ENCODE peak calls at places on chromosomes 13 and 19, in eight cellular contexts. I is PC-9, O is fibroblast of pulmonary artery, L is astrocyte of the spinal cord, B is dorsolateral prefrontal cortex, W is GM23338, U is cardiac fibroblast, V is esophagus squamous epithelium. A is an unnamed sample.

GRCh38 chr19:16897572-16898056 is 8.8 kb downstream of the F2RL3 start:
- DNase-seq in L (no peak), V (no peak), W (no peak), U (peak; percentile 26), O (no peak), B (peak; percentile 17), I (no peak), A (peak; percentile 32)

GRCh38 chr19:7307590-7308218 is 13.5 kb upstream of the INSR start:
- DNase-seq in L (no peak), B (no peak), O (no peak), I (no peak), V (no peak), W (no peak), U (no peak), A (no peak)

GRCh38 chr19:6333439-6333838 is at the start of gene ACER1:
- DNase-seq in U (no peak), B (no peak), I (peak; percentile 36), L (no peak), O (no peak), V (no peak), W (peak; percentile 20), A (peak; percentile 43)

GRCh38 chr13:50788551-50788950 is 54.9 kb downstream of the DLEU7 start:
- DNase-seq in U (no peak), W (no peak), O (no peak), V (no peak), L (no peak), B (no peak), I (no peak), A (no peak)

GRCh38 chr19:48230555-48231129 is 25.1 kb downstream of the CARD8 start:
- DNase-seq in O (no peak), L (no peak), U (no peak), W (no peak), V (no peak), B (no peak), I (no peak), A (no peak)

GRCh38 chr13:98285852-98286594 is 109.0 kb upstream of the RNF113B start:
- DNase-seq in L (no peak), U (no peak), O (no peak), I (no peak), W (no peak), B (no peak), V (no peak), A (no peak)

GRCh38 chr19:46821512-46822359 is 28.9 kb downstream of the AP2S1 start:
- DNase-seq in V (no peak), W (no peak), U (no peak), L (no peak), B (no peak), I (no peak), O (no peak), A (no peak)

GRCh38 chr13:46182491-46182877 is 507 bp upstream of the LCP1 start:
- DNase-seq in I (peak; percentile 54), U (no peak), W (no peak), V (no peak), B (no peak), L (no peak), O (no peak), A (peak; percentile 13)

GRCh38 chr13:100827489-100828000 is 152.9 kb upstream of the TMTC4 start:
- DNase-seq in U (no peak), B (no peak), O (no peak), I (no peak), V (no peak), W (no peak), L (no peak), A (no peak)

GRCh38 chr13:44350775-44351504 is 22.7 kb upstream of the SERP2 start:
- DNase-seq in W (peak; percentile 11), U (no peak), V (no peak), B (no peak), L (no peak), O (no peak), I (no peak), A (no peak)

GRCh38 chr13:21240586-21240985 is 64.1 kb downstream of the MRPL57 start:
- DNase-seq in O (peak; percentile 51), I (no peak), U (peak; percentile 49), L (peak; percentile 28), V (no peak), B (no peak), W (no peak), A (no peak)

GRCh38 chr19:32692727-32693061 is 1.1 kb downstream of the NUDT19 start:
- DNase-seq in W (no peak), B (no peak), L (no peak), O (no peak), U (no peak), I (no peak), V (no peak), A (no peak)

GRCh38 chr19:10316229-10317044 is 622 bp upstream of the FDX2 start:
- DNase-seq in O (no peak), W (no peak), I (no peak), L (no peak), B (no peak), U (no peak), V (no peak), A (no peak)

GRCh38 chr13:36998624-36999041 is 507 bp downstream of the ALG5 start:
- DNase-seq in O (no peak), W (peak; percentile 47), L (no peak), V (no peak), U (no peak), B (peak; percentile 10), I (no peak), A (peak; percentile 3)

GRCh38 chr13:48412100-48412556 is 785 bp downstream of the LPAR6 start:
- DNase-seq in L (peak; percentile 55), V (no peak), I (no peak), U (no peak), W (peak; percentile 22), B (no peak), O (no peak), A (peak; percentile 4)

DNA sequence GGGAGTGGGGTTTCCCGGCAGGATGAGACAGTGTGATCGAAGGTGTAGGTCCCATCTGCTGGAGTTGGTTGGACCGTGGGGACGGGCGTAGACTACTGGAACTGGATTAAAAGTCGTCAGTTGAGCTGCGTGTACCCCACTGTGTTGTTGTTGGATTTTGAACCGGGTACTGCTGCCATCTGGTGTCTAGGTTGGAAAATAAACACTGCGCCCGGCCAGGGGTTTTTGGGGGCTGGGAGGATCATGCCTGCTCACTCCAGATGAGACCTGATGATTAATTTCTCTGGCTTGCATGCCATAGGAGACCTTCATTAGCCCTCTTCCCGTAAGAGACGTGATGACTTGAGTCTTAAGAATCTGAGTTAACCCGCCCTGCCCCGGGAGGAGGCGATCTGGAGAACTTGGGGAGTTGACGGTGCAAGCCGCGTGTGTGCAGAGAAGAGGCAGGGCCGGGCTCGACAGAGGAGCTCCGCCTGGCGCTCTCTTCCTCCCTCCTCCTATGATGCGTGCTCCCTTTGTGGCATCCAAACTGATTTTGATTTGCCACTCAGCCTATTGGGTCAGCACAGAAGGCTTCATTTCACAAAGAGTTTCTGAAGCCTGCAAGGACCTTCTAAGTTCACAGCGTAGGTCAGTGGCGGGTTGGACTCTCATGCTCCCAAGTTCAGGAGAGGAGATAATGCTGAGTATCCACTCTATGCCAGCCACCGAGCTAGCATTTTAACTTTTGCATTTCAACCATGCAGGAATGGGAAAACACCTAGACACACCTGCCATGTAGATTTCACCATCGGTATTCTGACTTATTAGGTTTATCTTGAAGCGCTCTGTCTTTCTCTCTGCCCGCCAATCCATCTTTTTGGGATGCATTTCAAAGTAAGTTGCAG is 2.7 kb downstream of the UHRF1 start:
- DNase-seq in U (peak; percentile 99), O (peak; percentile 98), W (peak; percentile 77), L (peak; percentile 99), I (peak; percentile 97), B (peak; percentile 66), V (no peak), A (peak; percentile 77)
- TF ChIP-seq CTCF in U (peak; percentile 53), O (peak; percentile 66), W (peak; percentile 75), L (peak; percentile 65), I (peak; percentile 70), B (peak; percentile 67), V (peak; percentile 69), A (peak; percentile 41)

DNA sequence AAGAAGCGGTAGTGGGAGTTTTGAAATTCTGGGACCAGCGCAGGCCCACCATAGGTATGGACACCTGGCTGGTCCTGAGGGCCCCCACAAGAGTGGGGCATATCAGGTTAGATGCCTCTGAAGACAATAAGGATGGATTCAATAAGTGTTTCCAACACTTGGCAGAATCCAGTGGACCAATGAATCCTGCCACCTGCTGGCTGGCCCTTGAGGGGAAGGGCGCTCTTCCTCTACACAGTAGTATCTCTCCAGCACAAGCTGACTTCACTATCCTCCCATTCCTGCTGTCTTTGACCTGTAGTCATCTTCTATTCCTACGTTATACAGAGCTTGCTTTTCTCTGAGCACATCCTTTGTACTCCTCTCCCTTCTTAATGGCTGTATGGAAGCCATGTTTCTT is 199.7 kb upstream of the TSHZ3 start:
- DNase-seq in U (peak; percentile 61), I (no peak), W (peak; percentile 50), V (no peak), B (no peak), O (peak; percentile 62), L (peak; percentile 19), A (no peak)
- TF ChIP-seq CTCF in U (peak; percentile 78), I (peak; percentile 33), W (peak; percentile 75), V (no peak), B (peak; percentile 30), O (peak; percentile 76), L (peak; percentile 56), A (no peak)

GRCh38 chr19:1824252-1824622 is 12.2 kb upstream of the ATP8B3 start:
- DNase-seq in W (no peak), B (no peak), O (no peak), V (no peak), I (no peak), L (no peak), U (no peak), A (no peak)

GRCh38 chr19:1823539-1824251 is 11.6 kb upstream of the ATP8B3 start:
- DNase-seq in W (no peak), I (no peak), V (no peak), B (no peak), L (no peak), U (no peak), O (no peak), A (no peak)

GRCh38 chr19:1826557-1827521 is 14.8 kb upstream of the ATP8B3 start:
- DNase-seq in U (no peak), L (no peak), I (no peak), W (peak; percentile 69), B (no peak), O (peak; percentile 13), V (no peak), A (no peak)

GRCh38 chr19:1827566-1828278 is 15.6 kb upstream of the ATP8B3 start:
- DNase-seq in W (no peak), O (no peak), L (no peak), B (no peak), U (no peak), V (no peak), I (no peak), A (no peak)

GRCh38 chr19:1825909-1826556 is 14.0 kb upstream of the ATP8B3 start:
- DNase-seq in L (peak; percentile 50), U (peak; percentile 74), B (peak; percentile 73), W (peak; percentile 92), O (peak; percentile 71), I (no peak), V (no peak), A (peak; percentile 75)
- TF ChIP-seq CTCF in L (peak; percentile 97), U (peak; percentile 91), B (peak; percentile 88), W (peak; percentile 96), O (peak; percentile 73), I (peak; percentile 84), V (peak; percentile 93), A (peak; percentile 57)

GRCh38 chr19:36093687-36094086 is 17.3 kb upstream of the OVOL3 start:
- DNase-seq in I (no peak), O (peak; percentile 10), V (no peak), L (no peak), U (peak; percentile 26), B (peak; percentile 37), W (no peak), A (no peak)
- TF ChIP-seq CTCF in I (no peak), O (no peak), V (no peak), L (no peak), U (no peak), B (no peak), W (no peak), A (no peak)

GRCh38 chr19:29119582-29119981 is 93.4 kb downstream of the UQCRFS1 start:
- DNase-seq in L (no peak), W (peak; percentile 47), V (no peak), I (no peak), B (no peak), U (peak; percentile 4), O (no peak), A (peak; percentile 43)
- TF ChIP-seq CTCF in L (no peak), W (peak; percentile 72), V (peak; percentile 7), I (no peak), B (no peak), U (no peak), O (no peak), A (peak; percentile 36)